ENCODE peak calls at places on chromosomes 12 and 14, in five cellular contexts. One of them, this sample, is unnamed.

GRCh38 chr14:23056257-23056955 is 914 bp downstream of the CDH24 start:
- DNase-seq in neural crest cell: peak; percentile 74
- DNase-seq in C1 segment of cervical spinal cord: no peak
- DNase-seq in NCI-H510A: no peak
- DNase-seq in effector memory CD8-positive, alpha-beta T cell: peak; percentile 64
- DNase-seq in this sample: no peak

GRCh38 chr14:101600891-101601602 is 39.8 kb downstream of the DIO3 start:
- DNase-seq in neural crest cell: no peak
- DNase-seq in C1 segment of cervical spinal cord: no peak
- DNase-seq in effector memory CD8-positive, alpha-beta T cell: no peak
- DNase-seq in NCI-H510A: no peak
- DNase-seq in this sample: no peak

GRCh38 chr12:69698054-69698453 is 1.0 kb downstream of the BEST3 start:
- DNase-seq in neural crest cell: no peak
- DNase-seq in effector memory CD8-positive, alpha-beta T cell: no peak
- DNase-seq in NCI-H510A: no peak
- DNase-seq in C1 segment of cervical spinal cord: no peak
- DNase-seq in this sample: no peak

GRCh38 chr12:79707830-79708229 is 17.1 kb upstream of the PAWR start:
- DNase-seq in NCI-H510A: no peak
- DNase-seq in neural crest cell: no peak
- DNase-seq in C1 segment of cervical spinal cord: no peak
- DNase-seq in effector memory CD8-positive, alpha-beta T cell: no peak
- DNase-seq in this sample: no peak

GRCh38 chr12:120651821-120652220 is 11.4 kb downstream of the CABP1 start:
- DNase-seq in C1 segment of cervical spinal cord: no peak
- DNase-seq in neural crest cell: no peak
- DNase-seq in effector memory CD8-positive, alpha-beta T cell: no peak
- DNase-seq in NCI-H510A: no peak
- DNase-seq in this sample: no peak

GRCh38 chr14:94805726-94806288 is 35.9 kb upstream of the GSC start:
- DNase-seq in C1 segment of cervical spinal cord: no peak
- DNase-seq in neural crest cell: no peak
- DNase-seq in NCI-H510A: no peak
- DNase-seq in effector memory CD8-positive, alpha-beta T cell: no peak
- DNase-seq in this sample: no peak

GRCh38 chr12:18798445-18799139 is 60.7 kb downstream of the CAPZA3 start:
- DNase-seq in NCI-H510A: no peak
- DNase-seq in neural crest cell: no peak
- DNase-seq in effector memory CD8-positive, alpha-beta T cell: no peak
- DNase-seq in C1 segment of cervical spinal cord: no peak
- DNase-seq in this sample: no peak

GRCh38 chr12:92216092-92216491 is 70.4 kb upstream of the BTG1 start:
- DNase-seq in C1 segment of cervical spinal cord: no peak
- DNase-seq in NCI-H510A: no peak
- DNase-seq in effector memory CD8-positive, alpha-beta T cell: no peak
- DNase-seq in neural crest cell: no peak
- DNase-seq in this sample: no peak

GRCh38 chr12:112530941-112531340 is 112.2 kb downstream of the PTPN11 start:
- DNase-seq in NCI-H510A: no peak
- DNase-seq in neural crest cell: no peak
- DNase-seq in effector memory CD8-positive, alpha-beta T cell: no peak
- DNase-seq in C1 segment of cervical spinal cord: no peak
- DNase-seq in this sample: no peak

GRCh38 chr12:106133136-106134087 is 5.3 kb downstream of the NUAK1 start:
- DNase-seq in effector memory CD8-positive, alpha-beta T cell: no peak
- DNase-seq in neural crest cell: no peak
- DNase-seq in C1 segment of cervical spinal cord: no peak
- DNase-seq in NCI-H510A: no peak
- DNase-seq in this sample: no peak

GRCh38 chr12:27794818-27795584 is 15.0 kb upstream of the MANSC4 start:
- DNase-seq in NCI-H510A: no peak
- DNase-seq in C1 segment of cervical spinal cord: no peak
- DNase-seq in effector memory CD8-positive, alpha-beta T cell: no peak
- DNase-seq in neural crest cell: no peak
- DNase-seq in this sample: no peak

GRCh38 chr12:6086316-6086715 is 38.2 kb downstream of the VWF start:
- DNase-seq in neural crest cell: no peak
- DNase-seq in effector memory CD8-positive, alpha-beta T cell: no peak
- DNase-seq in NCI-H510A: no peak
- DNase-seq in C1 segment of cervical spinal cord: no peak
- DNase-seq in this sample: no peak

GRCh38 chr12:75389061-75389460 is 1.8 kb upstream of the GLIPR1L2 start:
- DNase-seq in neural crest cell: no peak
- DNase-seq in effector memory CD8-positive, alpha-beta T cell: no peak
- DNase-seq in C1 segment of cervical spinal cord: no peak
- DNase-seq in NCI-H510A: no peak
- DNase-seq in this sample: no peak

GRCh38 chr14:67480011-67480410 is 8.5 kb downstream of the TMEM229B start:
- DNase-seq in effector memory CD8-positive, alpha-beta T cell: no peak
- DNase-seq in C1 segment of cervical spinal cord: no peak
- DNase-seq in NCI-H510A: peak; percentile 77
- DNase-seq in neural crest cell: no peak
- DNase-seq in this sample: no peak

GRCh38 chr12:123384994-123385376 is 1.1 kb downstream of the KMT5A start:
- DNase-seq in C1 segment of cervical spinal cord: no peak
- DNase-seq in effector memory CD8-positive, alpha-beta T cell: no peak
- DNase-seq in neural crest cell: no peak
- DNase-seq in NCI-H510A: no peak
- DNase-seq in this sample: no peak

GRCh38 chr12:47370421-47370820 is 290.7 kb upstream of the AMIGO2 start:
- DNase-seq in neural crest cell: no peak
- DNase-seq in effector memory CD8-positive, alpha-beta T cell: no peak
- DNase-seq in C1 segment of cervical spinal cord: no peak
- DNase-seq in NCI-H510A: no peak
- DNase-seq in this sample: no peak

This sample was measured in caudate nucleus.